ENCODE peak calls at places on chromosomes 7 and 10, in six cellular contexts. E is activated CD4-positive, alpha-beta T cell treated with anti-CD3 and anti-CD28 coated beads, Interleukin-2, amount 10 ng/mL, durations not matched to agents 7 days and 5 days; M is mesendoderm; T is IMR-90; U is stimulated activated CD8-positive, alpha-beta memory T cell treated with anti-CD3 and anti-CD28 coated beads, Interleukin-15, amount 100 ng/mL, for 4 hours; R is breast epithelium. H is an unnamed sample.
A peak's percentile ranks its signal among the peaks of the same experiment; 100 is the strongest.

GRCh38 chr7:116522247-116522646 is 2.6 kb upstream of the CAV1 start:
- DNase-seq in E (no peak), M (peak; percentile 90), T (peak; percentile 84), U (no peak), R (no peak), H (peak; percentile 70)

GRCh38 chr10:73485320-73485719 is 10.5 kb downstream of the PPP3CB start:
- DNase-seq in E (no peak), M (no peak), T (no peak), U (no peak), R (no peak), H (no peak)

GRCh38 chr7:45036317-45036716 is 36.3 kb downstream of the CCM2 start:
- DNase-seq in E (no peak), M (no peak), T (no peak), U (no peak), R (no peak), H (no peak)

GRCh38 chr7:118183586-118184391 is at the start of gene LSM8:
- DNase-seq in E (peak; percentile 98), M (peak; percentile 99), T (peak; percentile 99), U (peak; percentile 93), R (peak; percentile 97), H (peak; percentile 99)

GRCh38 chr7:157609516-157609915 is 272.7 kb downstream of the DNAJB6 start:
- DNase-seq in E (no peak), M (no peak), T (no peak), U (no peak), R (no peak), H (no peak)

GRCh38 chr10:70331486-70332268 is 47.9 kb upstream of the NPFFR1 start:
- DNase-seq in E (peak; percentile 17), M (peak; percentile 71), T (peak; percentile 93), U (no peak), R (no peak), H (peak; percentile 96)

GRCh38 chr10:45379891-45380540 is 6.0 kb downstream of the ALOX5 start:
- DNase-seq in E (no peak), M (no peak), T (no peak), U (no peak), R (no peak), H (no peak)

GRCh38 chr10:5977471-5978370 is at the start of gene IL15RA:
- DNase-seq in E (peak; percentile 91), M (peak; percentile 73), T (peak; percentile 72), U (peak; percentile 82), R (peak; percentile 69), H (peak; percentile 82)

GRCh38 chr10:117216028-117216427 is 18.7 kb downstream of the KCNK18 start:
- DNase-seq in E (no peak), M (no peak), T (no peak), U (no peak), R (no peak), H (no peak)

H was measured in fibroblast of villous mesenchyme.